ENCODE peak calls at places on chromosomes 1 and 21, in six cellular contexts. S is astrocyte of the cerebellum, M is endodermal cell, C is cardiac fibroblast, R is dorsolateral prefrontal cortex, U is ascending aorta. X is an unnamed sample.

GRCh38 chr1:240352769-240353168 is 259.2 kb downstream of the GREM2 start:
- DNase-seq in S (no peak), C (peak), U (no peak), M (no peak), R (no peak), X (no peak)

GRCh38 chr1:17672226-17672625 is 82.9 kb upstream of the ACTL8 start:
- DNase-seq in S (no peak), R (no peak), C (no peak), U (no peak), M (no peak), X (no peak)

GRCh38 chr1:112957133-112957812 is 1.3 kb upstream of the SLC16A1 start:
- DNase-seq in C (peak), R (no peak), S (peak), M (peak), U (no peak), X (no peak)

GRCh38 chr1:50109647-50110075 is 941 bp downstream of the ELAVL4 start:
- DNase-seq in S (no peak), M (no peak), C (no peak), R (no peak), U (no peak), X (no peak)

GRCh38 chr1:156676820-156677615 is at the start of gene NES:
- DNase-seq in M (peak), S (no peak), U (peak), C (peak), R (peak), X (no peak)

GRCh38 chr1:227891955-227892871 is 55.5 kb downstream of the WNT9A start:
- DNase-seq in M (peak), U (peak), R (peak), S (no peak), C (no peak), X (peak)

GRCh38 chr1:3664700-3665375 is 12.5 kb downstream of the TP73 start:
- DNase-seq in S (no peak), M (peak), C (no peak), U (no peak), R (no peak), X (no peak)

GRCh38 chr1:115428676-115429075 is 90.6 kb upstream of the NGF start:
- DNase-seq in U (no peak), R (no peak), S (no peak), C (peak), M (no peak), X (no peak)

GRCh38 chr21:45505416-45506021 is 36.7 kb downstream of the SLC19A1 start:
- DNase-seq in U (peak), S (no peak), R (peak), M (peak), C (no peak), X (no peak)

GRCh38 chr1:210932104-210932503 is 201.8 kb downstream of the KCNH1 start:
- DNase-seq in R (no peak), C (no peak), S (no peak), U (no peak), M (no peak), X (no peak)

GRCh38 chr1:100847481-100847880 is 47.2 kb downstream of the EXTL2 start:
- DNase-seq in C (peak), S (no peak), U (no peak), M (no peak), R (no peak), X (no peak)

GRCh38 chr1:240122639-240123604 is 31.2 kb downstream of the FMN2 start:
- DNase-seq in M (peak), C (no peak), R (peak), S (peak), U (no peak), X (no peak)

GRCh38 chr1:106277786-106278185 is 778.7 kb upstream of the PRMT6 start:
- DNase-seq in R (no peak), S (no peak), C (no peak), M (no peak), U (no peak), X (no peak)

GRCh38 chr1:110606784-110607662 is 865 bp upstream of the KCNA2 start:
- DNase-seq in M (peak), S (no peak), R (no peak), C (no peak), U (peak), X (no peak)

GRCh38 chr1:159786465-159786864 is 5.7 kb downstream of the DUSP23 start:
- DNase-seq in R (no peak), C (peak), S (no peak), U (no peak), M (no peak), X (no peak)

GRCh38 chr1:53577141-53578100 is 118.2 kb downstream of the DMRTB1 start:
- DNase-seq in R (no peak), C (no peak), U (no peak), M (peak), S (no peak), X (no peak)
- TF ChIP-seq CTCF in R (no peak), C (no peak), U (no peak), M (peak), S (no peak), X (no peak)

GRCh38 chr1:93702102-93702827 is 20.6 kb upstream of the BCAR3 start:
- DNase-seq in S (no peak), R (no peak), U (peak), C (no peak), M (no peak), X (peak)

GRCh38 chr1:93704063-93704462 is 22.4 kb upstream of the BCAR3 start:
- DNase-seq in R (no peak), M (no peak), C (no peak), U (peak), S (no peak), X (no peak)

GRCh38 chr1:93701619-93702018 is 20.0 kb upstream of the BCAR3 start:
- DNase-seq in S (peak), U (peak), M (peak), C (peak), R (no peak), X (no peak)

GRCh38 chr1:93702828-93703183 is 21.2 kb upstream of the BCAR3 start:
- DNase-seq in M (no peak), R (no peak), U (peak), S (no peak), C (no peak), X (no peak)

DNA sequence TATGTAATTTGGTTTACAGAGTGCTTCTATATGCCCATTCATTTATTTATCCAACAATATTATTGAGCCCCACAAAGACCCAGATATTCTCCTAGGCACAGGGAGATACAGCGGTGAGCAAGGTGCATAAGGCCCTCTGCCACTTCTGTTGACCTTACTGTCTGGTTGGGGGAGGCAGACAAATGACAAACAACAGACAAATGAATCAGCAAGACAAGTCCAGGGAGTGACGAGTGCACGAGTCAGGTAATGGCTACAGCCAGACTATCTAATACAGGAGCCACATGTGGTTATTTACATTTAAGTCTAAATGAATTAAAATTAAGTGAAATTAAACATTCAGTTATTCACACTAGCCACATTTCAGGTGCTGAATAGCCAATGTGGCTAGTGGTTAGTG is 22.0 kb upstream of the BCAR3 start:
- DNase-seq in R (no peak), U (peak), C (peak), S (no peak), M (no peak), X (no peak)
- H3K4me3 ChIP-seq in R (no peak), U (no peak), C (no peak), S (no peak), M (no peak), X (no peak)

GRCh38 chr1:68384321-68384813 is 65.4 kb downstream of the RPE65 start:
- DNase-seq in U (peak), C (peak), M (no peak), R (no peak), S (peak), X (no peak)
- TF ChIP-seq CTCF in U (peak), C (peak), M (no peak), R (no peak), S (peak), X (no peak)

GRCh38 chr1:10623391-10624145 is 148.8 kb downstream of the PEX14 start:
- DNase-seq in U (peak), R (no peak), M (no peak), C (no peak), S (no peak), X (no peak)
- H3K4me3 ChIP-seq in U (no peak), R (no peak), M (no peak), C (no peak), S (no peak), X (no peak)

DNA sequence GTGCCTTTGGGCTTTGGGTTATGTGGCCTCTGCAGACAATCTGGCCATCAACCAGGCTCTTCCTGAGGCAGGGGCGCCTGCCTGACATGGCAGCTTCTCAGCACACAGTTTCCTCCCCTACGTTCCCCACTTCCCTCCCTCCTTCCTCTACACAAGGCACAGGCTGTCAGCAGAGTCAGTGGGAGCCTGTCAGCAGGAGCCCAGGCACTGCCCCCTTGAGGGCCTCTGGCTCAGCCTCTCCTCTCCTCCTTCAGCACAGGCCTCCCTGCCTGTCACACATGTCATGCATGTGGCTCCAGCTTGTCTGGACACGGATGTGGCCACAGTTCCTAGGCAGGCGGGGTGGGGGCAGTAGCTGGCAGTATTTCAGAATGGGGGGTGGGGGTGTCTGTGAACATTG is 52.2 kb upstream of the ARTN start:
- DNase-seq in C (no peak), U (peak), R (no peak), S (no peak), M (peak), X (no peak)
- TF ChIP-seq CTCF in C (no peak), U (no peak), R (no peak), S (no peak), M (peak), X (no peak)

DNA sequence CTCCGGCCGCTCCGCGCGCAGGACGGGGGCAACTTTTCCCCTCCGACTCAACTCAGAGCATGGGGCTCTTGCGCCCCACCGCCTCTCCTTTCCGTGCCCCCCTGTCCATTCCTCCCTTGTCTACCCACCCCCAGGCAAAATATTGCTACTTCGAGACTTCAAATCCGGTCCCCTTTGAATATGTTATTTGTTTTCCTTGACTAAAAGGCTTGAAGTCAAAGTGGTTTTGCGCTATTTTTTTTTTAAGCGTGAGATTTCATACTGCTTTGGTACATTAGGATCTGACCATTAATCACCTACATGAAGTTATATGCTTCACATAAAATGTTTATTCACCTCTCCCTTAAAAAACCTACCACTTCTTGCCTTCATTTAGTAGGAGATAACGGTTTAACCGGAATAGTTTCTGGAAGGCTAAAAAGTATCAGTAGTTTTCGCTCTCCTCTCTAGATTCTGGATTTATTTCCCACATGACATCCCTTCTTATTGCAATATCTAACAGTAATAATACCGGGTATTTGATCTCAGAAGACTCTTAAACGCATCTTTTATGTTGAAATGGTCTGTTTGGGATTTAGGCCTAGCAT is 1.5 kb downstream of the NFIA start:
- DNase-seq in M (no peak), S (no peak), C (peak), U (no peak), R (no peak), X (no peak)
- H3K4me3 ChIP-seq in M (peak), S (peak), C (peak), U (peak), R (peak), X (peak)

GRCh38 chr1:93681549-93682412 is at the start of gene BCAR3:
- DNase-seq in C (peak), R (peak), M (peak), U (peak), S (no peak), X (no peak)
- TF ChIP-seq CTCF in C (peak), R (no peak), M (peak), U (peak), S (peak), X (no peak)

GRCh38 chr21:38486221-38486620 is 12.1 kb downstream of the ERG start:
- DNase-seq in R (no peak), M (no peak), U (peak), C (peak), S (no peak), X (no peak)
- H3K4me3 ChIP-seq in R (no peak), M (no peak), U (no peak), C (no peak), S (no peak), X (no peak)

X was measured in vagina.